ENCODE peak calls at places on chromosomes 5 and 9, in five cellular contexts. One of them, this sample, is unnamed.

GRCh38 chr5:74873525-74874249 is 7.5 kb upstream of the FAM169A start:
- DNase-seq in activated T-cell treated with anti-CD3 and anti-CD28 coated beads, Interleukin-2, amount 50 U/mL, for 4 hours: no peak
- DNase-seq in lower leg skin: no peak
- DNase-seq in T-helper 2 cell: no peak
- DNase-seq in Ammon's horn: no peak
- DNase-seq in this sample: no peak

GRCh38 chr9:32705059-32705458 is 69.6 kb upstream of the TAF1L start:
- DNase-seq in lower leg skin: no peak
- DNase-seq in T-helper 2 cell: no peak
- DNase-seq in activated T-cell treated with anti-CD3 and anti-CD28 coated beads, Interleukin-2, amount 50 U/mL, for 4 hours: no peak
- DNase-seq in Ammon's horn: no peak
- DNase-seq in this sample: no peak

GRCh38 chr5:148418511-148418910 is 34.8 kb downstream of the FBXO38 start:
- DNase-seq in lower leg skin: no peak
- DNase-seq in Ammon's horn: no peak
- DNase-seq in T-helper 2 cell: no peak
- DNase-seq in activated T-cell treated with anti-CD3 and anti-CD28 coated beads, Interleukin-2, amount 50 U/mL, for 4 hours: no peak
- DNase-seq in this sample: no peak

GRCh38 chr9:98958271-98958989 is 14.7 kb downstream of the COL15A1 start:
- DNase-seq in lower leg skin: no peak
- DNase-seq in activated T-cell treated with anti-CD3 and anti-CD28 coated beads, Interleukin-2, amount 50 U/mL, for 4 hours: no peak
- DNase-seq in Ammon's horn: peak
- DNase-seq in T-helper 2 cell: no peak
- DNase-seq in this sample: no peak

GRCh38 chr5:150573216-150573615 is 65.3 kb downstream of the NDST1 start:
- DNase-seq in activated T-cell treated with anti-CD3 and anti-CD28 coated beads, Interleukin-2, amount 50 U/mL, for 4 hours: no peak
- DNase-seq in lower leg skin: no peak
- DNase-seq in T-helper 2 cell: no peak
- DNase-seq in Ammon's horn: no peak
- DNase-seq in this sample: no peak

GRCh38 chr5:95599252-95599651 is 20.6 kb upstream of the GPR150 start:
- DNase-seq in T-helper 2 cell: no peak
- DNase-seq in lower leg skin: no peak
- DNase-seq in Ammon's horn: no peak
- DNase-seq in activated T-cell treated with anti-CD3 and anti-CD28 coated beads, Interleukin-2, amount 50 U/mL, for 4 hours: no peak
- DNase-seq in this sample: no peak

GRCh38 chr9:129276486-129277260 is 98.6 kb upstream of the IER5L start:
- DNase-seq in activated T-cell treated with anti-CD3 and anti-CD28 coated beads, Interleukin-2, amount 50 U/mL, for 4 hours: no peak
- DNase-seq in lower leg skin: peak
- DNase-seq in T-helper 2 cell: no peak
- DNase-seq in Ammon's horn: no peak
- DNase-seq in this sample: no peak

GRCh38 chr5:75037106-75037505 is 15.3 kb downstream of the GCNT4 start:
- DNase-seq in T-helper 2 cell: no peak
- DNase-seq in activated T-cell treated with anti-CD3 and anti-CD28 coated beads, Interleukin-2, amount 50 U/mL, for 4 hours: no peak
- DNase-seq in lower leg skin: no peak
- DNase-seq in Ammon's horn: peak
- DNase-seq in this sample: no peak

GRCh38 chr5:151719228-151719861 is 32.6 kb upstream of the SPARC start:
- DNase-seq in Ammon's horn: no peak
- DNase-seq in activated T-cell treated with anti-CD3 and anti-CD28 coated beads, Interleukin-2, amount 50 U/mL, for 4 hours: no peak
- DNase-seq in lower leg skin: peak
- DNase-seq in T-helper 2 cell: peak
- DNase-seq in this sample: peak

GRCh38 chr9:89888233-89888632 is 283.4 kb downstream of the GADD45G start:
- DNase-seq in activated T-cell treated with anti-CD3 and anti-CD28 coated beads, Interleukin-2, amount 50 U/mL, for 4 hours: no peak
- DNase-seq in Ammon's horn: no peak
- DNase-seq in T-helper 2 cell: no peak
- DNase-seq in lower leg skin: peak
- DNase-seq in this sample: no peak

GRCh38 chr9:24912767-24913166 is 367.1 kb upstream of the IZUMO3 start:
- DNase-seq in Ammon's horn: no peak
- DNase-seq in T-helper 2 cell: no peak
- DNase-seq in activated T-cell treated with anti-CD3 and anti-CD28 coated beads, Interleukin-2, amount 50 U/mL, for 4 hours: no peak
- DNase-seq in lower leg skin: no peak
- DNase-seq in this sample: no peak

GRCh38 chr5:135600971-135601381 is 22.2 kb upstream of the CXCL14 start:
- DNase-seq in lower leg skin: peak
- DNase-seq in Ammon's horn: no peak
- DNase-seq in T-helper 2 cell: no peak
- DNase-seq in activated T-cell treated with anti-CD3 and anti-CD28 coated beads, Interleukin-2, amount 50 U/mL, for 4 hours: no peak
- DNase-seq in this sample: no peak

GRCh38 chr5:172150514-172151425 is 37.3 kb downstream of the STK10 start:
- DNase-seq in T-helper 2 cell: peak
- DNase-seq in activated T-cell treated with anti-CD3 and anti-CD28 coated beads, Interleukin-2, amount 50 U/mL, for 4 hours: no peak
- DNase-seq in lower leg skin: peak
- DNase-seq in Ammon's horn: peak
- DNase-seq in this sample: no peak

GRCh38 chr9:95008151-95008771 is 281.8 kb downstream of the AOPEP start:
- DNase-seq in Ammon's horn: no peak
- DNase-seq in T-helper 2 cell: peak
- DNase-seq in activated T-cell treated with anti-CD3 and anti-CD28 coated beads, Interleukin-2, amount 50 U/mL, for 4 hours: no peak
- DNase-seq in lower leg skin: no peak
- DNase-seq in this sample: no peak

GRCh38 chr5:6644841-6645240 is 11.6 kb downstream of the SRD5A1 start:
- DNase-seq in lower leg skin: no peak
- DNase-seq in activated T-cell treated with anti-CD3 and anti-CD28 coated beads, Interleukin-2, amount 50 U/mL, for 4 hours: no peak
- DNase-seq in T-helper 2 cell: no peak
- DNase-seq in Ammon's horn: no peak
- DNase-seq in this sample: no peak

GRCh38 chr5:54646285-54647101 is 128.9 kb downstream of the SNX18 start:
- DNase-seq in lower leg skin: peak
- DNase-seq in T-helper 2 cell: peak
- DNase-seq in activated T-cell treated with anti-CD3 and anti-CD28 coated beads, Interleukin-2, amount 50 U/mL, for 4 hours: peak
- DNase-seq in Ammon's horn: peak
- DNase-seq in this sample: no peak

GRCh38 chr5:25028994-25029393 is 384.2 kb upstream of the CDH10 start:
- DNase-seq in activated T-cell treated with anti-CD3 and anti-CD28 coated beads, Interleukin-2, amount 50 U/mL, for 4 hours: no peak
- DNase-seq in lower leg skin: no peak
- DNase-seq in T-helper 2 cell: no peak
- DNase-seq in Ammon's horn: peak
- DNase-seq in this sample: no peak

GRCh38 chr5:33297760-33298216 is 143.0 kb upstream of the TARS1 start:
- DNase-seq in Ammon's horn: no peak
- DNase-seq in T-helper 2 cell: no peak
- DNase-seq in lower leg skin: no peak
- DNase-seq in activated T-cell treated with anti-CD3 and anti-CD28 coated beads, Interleukin-2, amount 50 U/mL, for 4 hours: no peak
- DNase-seq in this sample: no peak

GRCh38 chr5:134957920-134958608 is 9.6 kb upstream of the CATSPER3 start:
- DNase-seq in activated T-cell treated with anti-CD3 and anti-CD28 coated beads, Interleukin-2, amount 50 U/mL, for 4 hours: no peak
- DNase-seq in lower leg skin: no peak
- DNase-seq in Ammon's horn: no peak
- DNase-seq in T-helper 2 cell: no peak
- DNase-seq in this sample: no peak

GRCh38 chr5:53597894-53598293 is 37.5 kb downstream of the NDUFS4 start:
- DNase-seq in activated T-cell treated with anti-CD3 and anti-CD28 coated beads, Interleukin-2, amount 50 U/mL, for 4 hours: no peak
- DNase-seq in lower leg skin: no peak
- DNase-seq in T-helper 2 cell: no peak
- DNase-seq in Ammon's horn: no peak
- DNase-seq in this sample: no peak

This sample was measured in NCI-H460.